ENCODE peak calls at places on chromosomes 16 and 17, in seven cellular contexts. G is HFFc6, T is left lung, R is Peyer's patch, K is endothelial cell, O is tibial nerve, V is psoas muscle. S is an unnamed sample.

GRCh38 chr16:59543641-59544040 is 809.5 kb upstream of the GOT2 start:
- DNase-seq in O (no peak), G (peak), R (no peak), V (no peak), K (no peak), T (no peak), S (no peak)

GRCh38 chr16:50771366-50771765 is 29.5 kb downstream of the CYLD start:
- DNase-seq in R (no peak), O (no peak), V (no peak), G (peak), K (no peak), T (no peak), S (no peak)

GRCh38 chr17:45172541-45173286 is 11.0 kb downstream of the HEXIM2 start:
- DNase-seq in G (peak), T (peak), V (peak), K (no peak), O (peak), R (peak), S (no peak)

GRCh38 chr17:41304091-41304490 is 1.4 kb upstream of the KRTAP29-1 start:
- DNase-seq in R (no peak), G (no peak), T (no peak), V (no peak), K (no peak), O (no peak), S (no peak)

GRCh38 chr16:74034862-74035261 is 261.8 kb upstream of the PSMD7 start:
- DNase-seq in G (no peak), T (no peak), V (no peak), R (no peak), O (no peak), K (peak), S (no peak)

GRCh38 chr17:40310882-40311391 is 2.0 kb downstream of the RARA start:
- DNase-seq in R (no peak), G (no peak), O (peak), T (no peak), V (no peak), K (no peak), S (no peak)

GRCh38 chr16:73011926-73012325 is 36.0 kb downstream of the ZFHX3 start:
- DNase-seq in O (no peak), T (no peak), G (no peak), R (no peak), V (no peak), K (no peak), S (no peak)

GRCh38 chr16:64416232-64417010 is 705.4 kb downstream of the CDH11 start:
- DNase-seq in K (no peak), G (peak), T (no peak), V (no peak), R (no peak), O (no peak), S (no peak)

GRCh38 chr16:5073279-5073629 is 1.6 kb downstream of the ALG1 start:
- DNase-seq in K (no peak), T (no peak), G (peak), R (no peak), O (no peak), V (no peak), S (no peak)

GRCh38 chr16:89924925-89925307 is 1.8 kb downstream of the TUBB3 start:
- DNase-seq in R (no peak), V (no peak), G (no peak), K (no peak), T (no peak), O (no peak), S (no peak)

GRCh38 chr17:19650826-19651225 is 2.3 kb downstream of the ALDH3A2 start:
- DNase-seq in K (no peak), R (no peak), T (no peak), G (peak), O (no peak), V (no peak), S (no peak)

GRCh38 chr17:28335959-28336871 is 654 bp downstream of the TNFAIP1 start:
- DNase-seq in V (peak), R (no peak), O (no peak), T (no peak), K (peak), G (peak), S (no peak)

GRCh38 chr17:73791644-73792043 is 147.4 kb upstream of the SDK2 start:
- DNase-seq in O (no peak), G (no peak), R (no peak), V (no peak), K (no peak), T (no peak), S (no peak)

GRCh38 chr17:65794572-65794971 is 233.1 kb upstream of the AXIN2 start:
- DNase-seq in O (no peak), V (no peak), T (no peak), R (no peak), G (peak), K (peak), S (no peak)

GRCh38 chr17:60920107-60920506 is 242.5 kb downstream of the BCAS3 start:
- DNase-seq in K (no peak), O (no peak), T (no peak), R (no peak), G (no peak), V (no peak), S (no peak)

GRCh38 chr17:74831442-74832146 is 28.1 kb downstream of the GRIN2C start:
- DNase-seq in O (no peak), R (no peak), K (no peak), V (no peak), G (no peak), T (peak), S (no peak)

GRCh38 chr17:7435676-7436555 is 681 bp downstream of the TMEM102 start:
- DNase-seq in T (peak), V (peak), O (no peak), K (peak), G (no peak), R (peak), S (no peak)

GRCh38 chr17:14664511-14664910 is 363.6 kb downstream of the HS3ST3B1 start:
- DNase-seq in K (no peak), G (no peak), O (no peak), T (no peak), R (no peak), V (no peak), S (no peak)

GRCh38 chr17:6505425-6506142 is 50.8 kb downstream of the PITPNM3 start:
- DNase-seq in O (no peak), V (no peak), R (no peak), K (no peak), G (peak), T (no peak), S (no peak)

GRCh38 chr17:8922923-8923322 is 42.6 kb downstream of the PIK3R5 start:
- DNase-seq in R (no peak), O (no peak), T (no peak), G (no peak), V (no peak), K (no peak), S (no peak)

GRCh38 chr16:55643161-55643970 is 12.4 kb upstream of the SLC6A2 start:
- DNase-seq in V (no peak), O (no peak), T (no peak), G (peak), K (peak), R (no peak), S (peak)

GRCh38 chr17:35089846-35090193 is 26.3 kb upstream of the RFFL start:
- DNase-seq in R (no peak), O (no peak), G (peak), V (no peak), K (peak), T (peak), S (no peak)

GRCh38 chr17:32634167-32634566 is 147.4 kb downstream of the CDK5R1 start:
- DNase-seq in T (no peak), R (no peak), O (no peak), K (no peak), G (no peak), V (no peak), S (no peak)

GRCh38 chr16:85171809-85172464 is 59.7 kb upstream of the CIBAR2 start:
- DNase-seq in T (no peak), O (no peak), V (peak), R (no peak), K (no peak), G (no peak), S (no peak)

GRCh38 chr17:54353789-54354525 is 531.2 kb downstream of the KIF2B start:
- DNase-seq in V (no peak), T (no peak), G (no peak), R (no peak), O (no peak), K (no peak), S (no peak)

GRCh38 chr17:39631403-39631802 is 4.7 kb downstream of the PPP1R1B start:
- DNase-seq in R (peak), V (no peak), G (no peak), O (no peak), K (no peak), T (no peak), S (no peak)

GRCh38 chr16:74480150-74481029 is 59.1 kb upstream of the CLEC18B start:
- DNase-seq in T (no peak), K (no peak), G (peak), R (peak), O (peak), V (no peak), S (no peak)

GRCh38 chr17:73072254-73072962 is 20.1 kb downstream of the SLC39A11 start:
- DNase-seq in G (no peak), T (no peak), R (no peak), V (no peak), O (no peak), K (no peak), S (no peak)

GRCh38 chr17:5100832-5101231 is 10.8 kb downstream of the ZNF232 start:
- DNase-seq in T (no peak), G (no peak), K (no peak), V (no peak), O (no peak), R (no peak), S (no peak)

GRCh38 chr16:11270602-11271162 is 1.6 kb upstream of the TNP2 start:
- DNase-seq in V (no peak), R (no peak), O (no peak), K (no peak), G (no peak), T (no peak), S (no peak)

GRCh38 chr17:57662644-57663308 is 82.3 kb downstream of the CCDC182 start:
- DNase-seq in K (peak), R (peak), T (peak), G (peak), O (peak), V (peak), S (peak)

GRCh38 chr17:29573871-29574731 is 5.6 kb downstream of the TP53I13 start:
- DNase-seq in V (no peak), T (peak), O (peak), R (peak), G (no peak), K (no peak), S (no peak)

GRCh38 chr17:56577810-56578209 is 15.7 kb upstream of the NOG start:
- DNase-seq in R (no peak), K (no peak), G (no peak), O (no peak), T (no peak), V (peak), S (no peak)

GRCh38 chr16:81018496-81018895 is 11.5 kb downstream of the CENPN start:
- DNase-seq in T (no peak), G (no peak), K (no peak), R (no peak), O (no peak), V (no peak), S (no peak)

GRCh38 chr16:56481468-56482112 is 30.2 kb downstream of the OGFOD1 start:
- DNase-seq in T (no peak), G (no peak), R (no peak), K (no peak), O (no peak), V (peak), S (no peak)

GRCh38 chr16:28104404-28104803 is 40.9 kb upstream of the GSG1L start:
- DNase-seq in T (peak), G (no peak), O (no peak), V (no peak), K (no peak), R (no peak), S (no peak)

GRCh38 chr17:64147110-64148016 is 17.4 kb upstream of the ERN1 start:
- DNase-seq in V (no peak), O (no peak), K (no peak), R (no peak), T (no peak), G (peak), S (no peak)

DNA sequence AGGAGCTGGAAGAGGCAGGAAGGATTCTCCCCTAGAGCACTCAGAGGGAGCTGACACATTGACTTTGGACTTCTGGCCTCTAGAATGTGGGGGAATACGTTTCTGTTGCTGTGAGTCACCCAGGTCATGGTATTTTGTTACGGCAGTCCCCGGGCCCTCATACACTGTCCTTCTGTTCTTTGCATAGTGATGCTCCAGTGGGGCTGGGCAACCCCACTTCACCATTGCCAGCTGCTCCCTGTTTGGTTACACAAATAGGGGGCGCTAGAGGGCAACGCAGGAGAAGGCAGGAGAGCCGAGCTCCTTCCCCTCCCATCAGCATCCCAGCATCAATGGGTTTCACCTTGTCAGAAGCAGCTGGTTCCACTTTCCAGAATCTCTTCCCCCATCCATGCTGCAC is 257.7 kb upstream of the FOXF1 start:
- DNase-seq in R (no peak), O (no peak), T (no peak), V (no peak), K (peak), G (peak), S (no peak)
- TF ChIP-seq CTCF in R (no peak), O (no peak), T (peak), V (no peak), K (peak), G (peak), S (peak)

GRCh38 chr17:82098169-82098938 is at the start of gene FASN:
- DNase-seq in T (peak), O (peak), V (peak), K (peak), G (peak), R (peak), S (peak)
- TF ChIP-seq CTCF in T (no peak), O (peak), V (peak), K (no peak), G (peak), R (peak), S (peak)

GRCh38 chr17:72025113-72025512 is 95.7 kb upstream of the SOX9 start:
- DNase-seq in T (no peak), V (no peak), G (no peak), O (no peak), R (no peak), K (no peak), S (no peak)

GRCh38 chr17:72033311-72033710 is 87.5 kb upstream of the SOX9 start:
- DNase-seq in T (no peak), V (no peak), O (no peak), K (no peak), G (no peak), R (no peak), S (no peak)

GRCh38 chr17:72031219-72031906 is 89.5 kb upstream of the SOX9 start:
- DNase-seq in R (no peak), K (no peak), V (no peak), G (no peak), O (no peak), T (no peak), S (no peak)

GRCh38 chr17:72034000-72034399 is 86.8 kb upstream of the SOX9 start:
- DNase-seq in K (no peak), G (no peak), V (no peak), T (no peak), O (no peak), R (no peak), S (no peak)

DNA sequence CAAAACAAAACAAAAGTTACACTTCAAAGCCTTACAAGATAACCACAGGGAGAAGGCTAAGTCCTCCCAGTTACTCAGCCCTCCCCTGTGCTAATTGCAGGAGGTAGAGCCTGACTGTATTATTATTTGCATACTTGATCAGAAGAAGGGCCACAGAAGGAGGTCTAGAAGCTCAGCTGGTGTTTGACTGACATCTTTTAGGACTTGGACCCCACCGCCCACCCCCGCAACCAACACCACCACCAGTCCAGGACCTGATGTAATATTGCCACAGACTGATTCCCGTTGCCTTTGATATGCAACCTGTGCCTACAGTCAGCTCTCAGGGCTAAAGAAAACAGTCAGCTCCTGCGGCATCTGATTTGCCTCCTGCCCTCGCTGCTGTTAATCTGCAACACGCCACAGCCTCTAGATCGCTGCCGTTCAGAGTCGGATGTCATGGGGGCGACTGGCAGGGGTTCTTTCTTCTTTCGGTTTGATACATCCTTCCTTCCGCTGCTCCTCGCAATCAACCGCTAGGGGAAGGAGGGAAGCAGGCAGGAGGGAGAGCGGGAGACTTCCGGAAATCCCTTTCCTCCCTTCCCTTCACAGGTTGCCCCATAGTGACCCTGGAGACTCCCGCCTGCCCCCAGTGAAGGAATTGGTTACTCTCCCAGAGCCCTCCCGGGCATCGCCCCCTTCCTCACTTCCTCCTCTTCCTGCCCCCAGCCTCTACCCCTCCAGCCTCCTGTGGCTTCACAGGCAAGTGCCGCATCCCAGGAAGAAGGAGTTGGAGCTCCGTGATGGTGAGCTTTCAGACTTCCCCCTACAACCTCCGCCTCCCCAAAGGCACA is 90.5 kb upstream of the SOX9 start:
- DNase-seq in T (peak), K (peak), V (peak), O (no peak), G (peak), R (peak), S (no peak)
- TF ChIP-seq CTCF in T (no peak), K (no peak), V (peak), O (no peak), G (peak), R (peak), S (peak)

DNA sequence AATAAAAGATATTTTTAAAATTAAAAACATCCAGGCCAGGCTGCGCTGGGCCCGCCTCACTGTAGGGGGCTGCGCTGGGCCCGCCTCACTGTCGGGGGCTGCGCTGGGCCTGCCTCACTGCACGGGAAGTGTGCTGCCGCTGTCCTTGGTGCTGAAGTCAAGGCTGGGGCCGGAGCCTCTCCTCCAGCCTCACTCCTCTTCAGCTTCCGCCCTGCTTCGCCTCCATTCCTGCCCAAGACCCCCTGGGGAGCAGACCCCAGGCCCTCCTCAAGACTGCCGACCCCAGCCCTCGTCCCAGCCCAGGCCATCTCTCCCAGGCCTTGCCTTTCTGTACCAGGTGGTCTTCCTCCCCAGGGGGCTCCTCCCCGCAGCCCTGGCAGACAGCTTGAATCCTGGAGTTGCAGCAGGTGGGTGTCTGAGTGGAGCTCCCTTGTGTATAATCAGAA is 26.2 kb downstream of the ENDOV start:
- DNase-seq in R (no peak), V (peak), O (no peak), G (no peak), K (peak), T (no peak), S (peak)
- TF ChIP-seq CTCF in R (no peak), V (no peak), O (no peak), G (no peak), K (no peak), T (no peak), S (peak)

GRCh38 chr17:10698116-10698818 is 873 bp downstream of the ADPRM start:
- DNase-seq in R (no peak), T (no peak), K (no peak), O (no peak), V (no peak), G (no peak), S (no peak)

GRCh38 chr17:10702574-10702973 is 5.2 kb downstream of the ADPRM start:
- DNase-seq in G (peak), O (no peak), T (no peak), K (no peak), R (no peak), V (no peak), S (no peak)

GRCh38 chr17:10699861-10700260 is 2.5 kb downstream of the ADPRM start:
- DNase-seq in O (no peak), K (no peak), G (no peak), V (no peak), T (no peak), R (no peak), S (no peak)

GRCh38 chr17:10697092-10698081 is at the start of the genes ADPRM and SCO1:
- DNase-seq in T (peak), O (peak), R (peak), K (peak), G (peak), V (peak), S (peak)
- TF ChIP-seq CTCF in T (peak), O (peak), R (peak), K (no peak), G (peak), V (peak), S (peak)

GRCh38 chr17:77914440-77915254 is 43.9 kb upstream of the TNRC6C start:
- DNase-seq in K (no peak), O (no peak), G (no peak), V (no peak), T (no peak), R (peak), S (no peak)
- TF ChIP-seq CTCF in K (no peak), O (no peak), G (no peak), V (no peak), T (no peak), R (no peak), S (no peak)

DNA sequence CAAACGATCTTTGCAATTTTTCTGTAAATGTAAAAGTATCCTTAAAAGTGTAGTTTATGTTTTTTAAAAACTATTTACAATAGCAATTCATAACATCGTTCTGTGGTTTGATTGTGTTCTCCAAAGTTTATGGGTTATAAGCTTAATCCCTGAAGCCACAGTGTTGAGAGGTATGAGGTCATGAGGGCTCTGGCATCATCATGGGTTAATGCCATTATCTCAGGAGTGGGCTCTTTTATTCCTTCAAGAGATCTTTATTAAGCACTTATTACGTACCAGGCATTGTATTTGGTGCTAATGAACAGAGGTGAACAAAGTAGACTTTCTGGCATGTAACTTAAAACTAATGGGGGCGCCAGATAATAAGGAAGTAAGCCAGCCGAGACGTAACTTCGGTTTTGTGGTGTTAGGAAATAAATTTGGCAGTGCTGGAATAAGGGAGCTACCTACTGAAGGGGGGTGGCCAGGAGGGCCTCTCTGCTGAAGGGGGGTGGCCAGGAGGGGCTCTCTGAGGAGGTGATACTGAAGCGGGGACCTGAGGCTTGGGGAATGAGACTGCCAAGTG is 158.1 kb downstream of the VPS53 start:
- DNase-seq in R (no peak), O (no peak), G (no peak), K (no peak), T (no peak), V (no peak), S (no peak)
- TF ChIP-seq CTCF in R (no peak), O (no peak), G (no peak), K (no peak), T (no peak), V (no peak), S (peak)